ENCODE peak calls at places on chromosomes 1 and 21, in nine cellular contexts. A is Daoy, F is ELR, D is HEK293T, R is GM03348, S is amniotic stem cell, B is EL, V is mucosa of gallbladder, M is fibroblast of the conjunctiva. O is an unnamed sample.

GRCh38 chr1:41742219-41742618 is 176.5 kb downstream of the HIVEP3 start:
- DNase-seq in A (peak), F (peak), D (no peak), R (peak), S (peak), B (peak), V (no peak), M (peak), O (no peak)

GRCh38 chr1:201708085-201708512 is 120.9 kb upstream of the IPO9 start:
- DNase-seq in A (peak), F (no peak), D (no peak), R (peak), S (no peak), B (peak), V (no peak), M (no peak), O (no peak)

GRCh38 chr1:58619286-58620054 is 42.4 kb upstream of the TACSTD2 start:
- DNase-seq in A (no peak), F (no peak), D (no peak), R (no peak), S (no peak), B (no peak), V (no peak), M (peak), O (no peak)

GRCh38 chr21:30138483-30138882 is 28.1 kb downstream of the CLDN17 start:
- DNase-seq in A (no peak), F (no peak), D (no peak), R (no peak), S (no peak), B (no peak), V (no peak), M (no peak), O (no peak)

GRCh38 chr21:38352536-38353219 is 95.9 kb downstream of the KCNJ15 start:
- DNase-seq in A (peak), F (peak), D (peak), R (peak), S (peak), B (peak), V (peak), M (peak), O (peak)

GRCh38 chr1:72670902-72671301 is 388.6 kb upstream of the NEGR1 start:
- DNase-seq in A (no peak), F (no peak), D (no peak), R (no peak), S (no peak), B (no peak), V (no peak), M (no peak), O (no peak)

GRCh38 chr1:62228883-62229187 is 34.2 kb downstream of the L1TD1 start:
- DNase-seq in A (no peak), F (no peak), D (no peak), R (no peak), S (no peak), B (no peak), V (no peak), M (no peak), O (no peak)

GRCh38 chr21:42093991-42094417 is 22.9 kb downstream of the UMODL1 start:
- DNase-seq in A (peak), F (peak), D (no peak), R (peak), S (peak), B (peak), V (no peak), M (peak), O (no peak)

GRCh38 chr1:19616489-19616888 is 27.6 kb upstream of the NBL1 start:
- DNase-seq in A (no peak), F (peak), D (no peak), R (peak), S (no peak), B (peak), V (no peak), M (peak), O (no peak)

GRCh38 chr1:59549903-59550302 is 253.0 kb downstream of the FGGY start:
- DNase-seq in A (no peak), F (no peak), D (no peak), R (peak), S (no peak), B (peak), V (no peak), M (peak), O (no peak)

GRCh38 chr1:202154766-202155477 is 5.5 kb downstream of the PTPN7 start:
- DNase-seq in A (peak), F (peak), D (peak), R (peak), S (peak), B (peak), V (peak), M (peak), O (peak)

GRCh38 chr21:25615880-25616279 is 8.6 kb upstream of the MRPL39 start:
- DNase-seq in A (no peak), F (no peak), D (no peak), R (no peak), S (no peak), B (no peak), V (no peak), M (no peak), O (no peak)

GRCh38 chr1:75786901-75787455 is 922 bp downstream of the RABGGTB start:
- DNase-seq in A (no peak), F (no peak), D (no peak), R (no peak), S (no peak), B (no peak), V (no peak), M (no peak), O (no peak)

GRCh38 chr21:44279621-44280260 is 5.9 kb upstream of the AIRE start:
- DNase-seq in A (no peak), F (no peak), D (no peak), R (no peak), S (no peak), B (no peak), V (no peak), M (no peak), O (no peak)

GRCh38 chr1:79568411-79568810 is 561.9 kb upstream of the ADGRL4 start:
- DNase-seq in A (no peak), F (peak), D (no peak), R (no peak), S (no peak), B (peak), V (no peak), M (peak), O (no peak)

GRCh38 chr1:204493882-204494280 is 724 bp downstream of the PIK3C2B start:
- DNase-seq in A (peak), F (peak), D (peak), R (peak), S (no peak), B (peak), V (peak), M (no peak), O (peak)

GRCh38 chr1:245589827-245590421 is 435.1 kb downstream of the KIF26B start:
- DNase-seq in A (no peak), F (no peak), D (no peak), R (no peak), S (no peak), B (no peak), V (no peak), M (no peak), O (no peak)

GRCh38 chr1:86068126-86068805 is 88.3 kb downstream of the COL24A1 start:
- DNase-seq in A (no peak), F (no peak), D (no peak), R (peak), S (no peak), B (peak), V (no peak), M (no peak), O (no peak)

GRCh38 chr1:204286841-204287387 is 72.8 kb downstream of the PLEKHA6 start:
- DNase-seq in A (peak), F (no peak), D (no peak), R (no peak), S (no peak), B (peak), V (peak), M (no peak), O (no peak)

GRCh38 chr1:30330644-30331043 is 392.7 kb downstream of the MATN1 start:
- DNase-seq in A (no peak), F (no peak), D (no peak), R (no peak), S (no peak), B (no peak), V (no peak), M (no peak), O (no peak)

GRCh38 chr1:155967410-155968400 is 10.6 kb downstream of the ARHGEF2 start:
- DNase-seq in A (no peak), F (no peak), D (no peak), R (no peak), S (no peak), B (no peak), V (no peak), M (no peak), O (no peak)

GRCh38 chr1:24501371-24502167 is 1.1 kb upstream of the RCAN3 start:
- DNase-seq in A (peak), F (peak), D (no peak), R (peak), S (no peak), B (peak), V (no peak), M (no peak), O (no peak)

GRCh38 chr1:87972818-87973217 is 644.1 kb downstream of the LMO4 start:
- DNase-seq in A (no peak), F (no peak), D (no peak), R (no peak), S (no peak), B (no peak), V (no peak), M (peak), O (no peak)

GRCh38 chr1:56901720-56902119 is 47.1 kb downstream of the C8A start:
- DNase-seq in A (no peak), F (peak), D (no peak), R (peak), S (no peak), B (peak), V (no peak), M (no peak), O (no peak)

GRCh38 chr1:20720631-20721051 is 2.8 kb upstream of the KIF17 start:
- DNase-seq in A (no peak), F (no peak), D (no peak), R (no peak), S (no peak), B (no peak), V (no peak), M (no peak), O (no peak)

GRCh38 chr1:56803561-56804156 is 15.5 kb downstream of the FYB2 start:
- DNase-seq in A (peak), F (peak), D (peak), R (peak), S (no peak), B (no peak), V (peak), M (no peak), O (peak)

GRCh38 chr1:221667504-221667903 is 74.4 kb downstream of the DUSP10 start:
- DNase-seq in A (peak), F (peak), D (peak), R (peak), S (peak), B (peak), V (no peak), M (no peak), O (no peak)